ENCODE peak calls at places on chromosomes 11 and 22, in six cellular contexts. One of them, this sample, is unnamed.

GRCh38 chr11:415640-416041 is 842 bp upstream of the SIGIRR start:
- DNase-seq in NAMALWA: no peak
- DNase-seq in ELF-1: no peak
- DNase-seq in activated effector memory CD4-positive, alpha-beta T cell treated with Interleukin-2 at 50 U/mL for 16 hours: no peak
- DNase-seq in H4: no peak
- DNase-seq in KBM-7: peak
- DNase-seq in this sample: no peak

GRCh38 chr22:26086359-26086758 is 82.9 kb upstream of the SEZ6L start:
- DNase-seq in activated effector memory CD4-positive, alpha-beta T cell treated with Interleukin-2 at 50 U/mL for 16 hours: no peak
- DNase-seq in KBM-7: peak
- DNase-seq in NAMALWA: peak
- DNase-seq in ELF-1: no peak
- DNase-seq in H4: no peak
- DNase-seq in this sample: peak

GRCh38 chr11:120594746-120595145 is 83.2 kb downstream of the GRIK4 start:
- DNase-seq in KBM-7: no peak
- DNase-seq in activated effector memory CD4-positive, alpha-beta T cell treated with Interleukin-2 at 50 U/mL for 16 hours: no peak
- DNase-seq in ELF-1: no peak
- DNase-seq in NAMALWA: no peak
- DNase-seq in H4: no peak
- DNase-seq in this sample: no peak

GRCh38 chr11:68269414-68270081 is 2.2 kb downstream of the C11orf24 start:
- DNase-seq in activated effector memory CD4-positive, alpha-beta T cell treated with Interleukin-2 at 50 U/mL for 16 hours: no peak
- DNase-seq in KBM-7: no peak
- DNase-seq in H4: no peak
- DNase-seq in NAMALWA: no peak
- DNase-seq in ELF-1: no peak
- DNase-seq in this sample: peak

GRCh38 chr22:46052331-46052771 is 75.4 kb upstream of the WNT7B start:
- DNase-seq in NAMALWA: no peak
- DNase-seq in ELF-1: no peak
- DNase-seq in H4: no peak
- DNase-seq in KBM-7: no peak
- DNase-seq in activated effector memory CD4-positive, alpha-beta T cell treated with Interleukin-2 at 50 U/mL for 16 hours: no peak
- DNase-seq in this sample: no peak

GRCh38 chr22:35510951-35511350 is 29.7 kb upstream of the RASD2 start:
- DNase-seq in NAMALWA: no peak
- DNase-seq in ELF-1: peak
- DNase-seq in activated effector memory CD4-positive, alpha-beta T cell treated with Interleukin-2 at 50 U/mL for 16 hours: no peak
- DNase-seq in H4: no peak
- DNase-seq in KBM-7: no peak
- DNase-seq in this sample: no peak

GRCh38 chr11:20125927-20126326 is 34.3 kb downstream of the DBX1 start:
- DNase-seq in ELF-1: peak
- DNase-seq in H4: no peak
- DNase-seq in NAMALWA: no peak
- DNase-seq in KBM-7: no peak
- DNase-seq in activated effector memory CD4-positive, alpha-beta T cell treated with Interleukin-2 at 50 U/mL for 16 hours: no peak
- DNase-seq in this sample: peak

GRCh38 chr22:24553597-24554315 is 1.2 kb downstream of the GUCD1 start:
- DNase-seq in ELF-1: no peak
- DNase-seq in KBM-7: no peak
- DNase-seq in H4: no peak
- DNase-seq in activated effector memory CD4-positive, alpha-beta T cell treated with Interleukin-2 at 50 U/mL for 16 hours: no peak
- DNase-seq in NAMALWA: peak
- DNase-seq in this sample: no peak

GRCh38 chr11:97938789-97939188 is 1082.0 kb upstream of the CNTN5 start:
- DNase-seq in ELF-1: no peak
- DNase-seq in NAMALWA: no peak
- DNase-seq in activated effector memory CD4-positive, alpha-beta T cell treated with Interleukin-2 at 50 U/mL for 16 hours: no peak
- DNase-seq in H4: no peak
- DNase-seq in KBM-7: no peak
- DNase-seq in this sample: no peak

GRCh38 chr11:124199702-124200101 is 16.6 kb downstream of the OR10D3 start:
- DNase-seq in H4: peak
- DNase-seq in activated effector memory CD4-positive, alpha-beta T cell treated with Interleukin-2 at 50 U/mL for 16 hours: no peak
- DNase-seq in NAMALWA: no peak
- DNase-seq in KBM-7: no peak
- DNase-seq in ELF-1: no peak
- DNase-seq in this sample: no peak

GRCh38 chr22:37273126-37273845 is 9.0 kb upstream of the CYTH4 start:
- DNase-seq in ELF-1: no peak
- DNase-seq in H4: peak
- DNase-seq in KBM-7: no peak
- DNase-seq in activated effector memory CD4-positive, alpha-beta T cell treated with Interleukin-2 at 50 U/mL for 16 hours: no peak
- DNase-seq in NAMALWA: no peak
- DNase-seq in this sample: no peak

GRCh38 chr11:115843685-115844084 is 339.5 kb upstream of the CADM1 start:
- DNase-seq in activated effector memory CD4-positive, alpha-beta T cell treated with Interleukin-2 at 50 U/mL for 16 hours: no peak
- DNase-seq in NAMALWA: no peak
- DNase-seq in KBM-7: no peak
- DNase-seq in ELF-1: no peak
- DNase-seq in H4: no peak
- DNase-seq in this sample: no peak

GRCh38 chr22:41526802-41527799 is 17.2 kb downstream of the POLR3H start:
- DNase-seq in activated effector memory CD4-positive, alpha-beta T cell treated with Interleukin-2 at 50 U/mL for 16 hours: peak
- DNase-seq in H4: no peak
- DNase-seq in NAMALWA: peak
- DNase-seq in KBM-7: peak
- DNase-seq in ELF-1: peak
- DNase-seq in this sample: peak

GRCh38 chr11:88345408-88345807 is 7.9 kb upstream of the CTSC start:
- DNase-seq in NAMALWA: no peak
- DNase-seq in KBM-7: no peak
- DNase-seq in ELF-1: no peak
- DNase-seq in H4: no peak
- DNase-seq in activated effector memory CD4-positive, alpha-beta T cell treated with Interleukin-2 at 50 U/mL for 16 hours: no peak
- DNase-seq in this sample: no peak

GRCh38 chr11:126607776-126608625 is 252.5 kb downstream of the ST3GAL4 start:
- DNase-seq in activated effector memory CD4-positive, alpha-beta T cell treated with Interleukin-2 at 50 U/mL for 16 hours: no peak
- DNase-seq in ELF-1: peak
- DNase-seq in KBM-7: no peak
- DNase-seq in NAMALWA: no peak
- DNase-seq in H4: no peak
- DNase-seq in this sample: no peak

This sample was measured in mesendoderm.